ENCODE peak calls at places on chromosomes 3 and 15, in seven cellular contexts. One of them, this sample, is unnamed.

GRCh38 chr15:43769584-43770228 is 7.1 kb downstream of the ELL3 start:
- DNase-seq in EH: peak; percentile 73
- DNase-seq in T-helper 9 cell: peak; percentile 59
- DNase-seq in AG04449: no peak
- DNase-seq in astrocyte of the spinal cord: peak; percentile 58
- DNase-seq in activated naive CD4-positive, alpha-beta T cell treated with Interleukin-2 at 50 U/mL for 16 hours: peak; percentile 61
- DNase-seq in LoVo: peak; percentile 50
- DNase-seq in this sample: peak; percentile 66

GRCh38 chr3:186789554-186790260 is 6.3 kb downstream of the EIF4A2 start:
- DNase-seq in EH: no peak
- DNase-seq in T-helper 9 cell: no peak
- DNase-seq in AG04449: no peak
- DNase-seq in astrocyte of the spinal cord: peak; percentile 23
- DNase-seq in activated naive CD4-positive, alpha-beta T cell treated with Interleukin-2 at 50 U/mL for 16 hours: no peak
- DNase-seq in LoVo: peak; percentile 47
- DNase-seq in this sample: no peak

GRCh38 chr3:158718490-158719170 is 13.6 kb downstream of the RARRES1 start:
- DNase-seq in EH: peak; percentile 97
- DNase-seq in T-helper 9 cell: no peak
- DNase-seq in AG04449: peak; percentile 91
- DNase-seq in astrocyte of the spinal cord: peak; percentile 98
- DNase-seq in activated naive CD4-positive, alpha-beta T cell treated with Interleukin-2 at 50 U/mL for 16 hours: no peak
- DNase-seq in LoVo: peak; percentile 89
- DNase-seq in this sample: peak; percentile 97

GRCh38 chr15:85030301-85031049 is 48.8 kb downstream of the PDE8A start:
- DNase-seq in EH: peak; percentile 67
- DNase-seq in T-helper 9 cell: no peak
- DNase-seq in AG04449: no peak
- DNase-seq in astrocyte of the spinal cord: peak; percentile 56
- DNase-seq in activated naive CD4-positive, alpha-beta T cell treated with Interleukin-2 at 50 U/mL for 16 hours: no peak
- DNase-seq in LoVo: peak; percentile 58
- DNase-seq in this sample: peak; percentile 67

GRCh38 chr3:64668582-64669510 is 19.0 kb downstream of the ADAMTS9 start:
- DNase-seq in EH: no peak
- DNase-seq in T-helper 9 cell: no peak
- DNase-seq in AG04449: no peak
- DNase-seq in astrocyte of the spinal cord: no peak
- DNase-seq in activated naive CD4-positive, alpha-beta T cell treated with Interleukin-2 at 50 U/mL for 16 hours: no peak
- DNase-seq in LoVo: no peak
- DNase-seq in this sample: no peak

GRCh38 chr15:60704129-60704528 is 225.2 kb upstream of the ICE2 start:
- DNase-seq in EH: no peak
- DNase-seq in T-helper 9 cell: peak; percentile 43
- DNase-seq in AG04449: no peak
- DNase-seq in astrocyte of the spinal cord: no peak
- DNase-seq in activated naive CD4-positive, alpha-beta T cell treated with Interleukin-2 at 50 U/mL for 16 hours: peak; percentile 67
- DNase-seq in LoVo: no peak
- DNase-seq in this sample: no peak

GRCh38 chr15:100934735-100935134 is 15.6 kb downstream of the LRRK1 start:
- DNase-seq in EH: peak; percentile 16
- DNase-seq in T-helper 9 cell: no peak
- DNase-seq in AG04449: no peak
- DNase-seq in astrocyte of the spinal cord: no peak
- DNase-seq in activated naive CD4-positive, alpha-beta T cell treated with Interleukin-2 at 50 U/mL for 16 hours: no peak
- DNase-seq in LoVo: no peak
- DNase-seq in this sample: no peak

GRCh38 chr15:93467327-93467726 is 378.3 kb upstream of the RGMA start:
- DNase-seq in EH: no peak
- DNase-seq in T-helper 9 cell: no peak
- DNase-seq in AG04449: no peak
- DNase-seq in astrocyte of the spinal cord: no peak
- DNase-seq in activated naive CD4-positive, alpha-beta T cell treated with Interleukin-2 at 50 U/mL for 16 hours: no peak
- DNase-seq in LoVo: no peak
- DNase-seq in this sample: no peak

GRCh38 chr3:31755911-31756658 is 223.4 kb downstream of the STT3B start:
- DNase-seq in EH: no peak
- DNase-seq in T-helper 9 cell: no peak
- DNase-seq in AG04449: no peak
- DNase-seq in astrocyte of the spinal cord: no peak
- DNase-seq in activated naive CD4-positive, alpha-beta T cell treated with Interleukin-2 at 50 U/mL for 16 hours: peak; percentile 17
- DNase-seq in LoVo: no peak
- DNase-seq in this sample: no peak

GRCh38 chr15:69433831-69434230 is 18.8 kb upstream of the RPLP1 start:
- DNase-seq in EH: no peak
- DNase-seq in T-helper 9 cell: no peak
- DNase-seq in AG04449: no peak
- DNase-seq in astrocyte of the spinal cord: no peak
- DNase-seq in activated naive CD4-positive, alpha-beta T cell treated with Interleukin-2 at 50 U/mL for 16 hours: no peak
- DNase-seq in LoVo: no peak
- DNase-seq in this sample: no peak

GRCh38 chr3:150215616-150216015 is 192.5 kb upstream of the TSC22D2 start:
- DNase-seq in EH: peak; percentile 74
- DNase-seq in T-helper 9 cell: no peak
- DNase-seq in AG04449: no peak
- DNase-seq in astrocyte of the spinal cord: peak; percentile 50
- DNase-seq in activated naive CD4-positive, alpha-beta T cell treated with Interleukin-2 at 50 U/mL for 16 hours: no peak
- DNase-seq in LoVo: no peak
- DNase-seq in this sample: peak; percentile 61

GRCh38 chr3:58691997-58692396 is 25.4 kb upstream of the FAM3D start:
- DNase-seq in EH: peak; percentile 3
- DNase-seq in T-helper 9 cell: no peak
- DNase-seq in AG04449: no peak
- DNase-seq in astrocyte of the spinal cord: peak; percentile 41
- DNase-seq in activated naive CD4-positive, alpha-beta T cell treated with Interleukin-2 at 50 U/mL for 16 hours: no peak
- DNase-seq in LoVo: no peak
- DNase-seq in this sample: peak; percentile 12

GRCh38 chr15:60243769-60244168 is 154.0 kb downstream of the ANXA2 start:
- DNase-seq in EH: no peak
- DNase-seq in T-helper 9 cell: no peak
- DNase-seq in AG04449: no peak
- DNase-seq in astrocyte of the spinal cord: no peak
- DNase-seq in activated naive CD4-positive, alpha-beta T cell treated with Interleukin-2 at 50 U/mL for 16 hours: no peak
- DNase-seq in LoVo: no peak
- DNase-seq in this sample: no peak

GRCh38 chr3:114408763-114409162 is 114.9 kb downstream of the TIGIT start:
- DNase-seq in EH: peak; percentile 46
- DNase-seq in T-helper 9 cell: no peak
- DNase-seq in AG04449: no peak
- DNase-seq in astrocyte of the spinal cord: peak; percentile 25
- DNase-seq in activated naive CD4-positive, alpha-beta T cell treated with Interleukin-2 at 50 U/mL for 16 hours: no peak
- DNase-seq in LoVo: no peak
- DNase-seq in this sample: no peak

GRCh38 chr3:165903885-165904284 is 66.7 kb upstream of the BCHE start:
- DNase-seq in EH: no peak
- DNase-seq in T-helper 9 cell: no peak
- DNase-seq in AG04449: no peak
- DNase-seq in astrocyte of the spinal cord: no peak
- DNase-seq in activated naive CD4-positive, alpha-beta T cell treated with Interleukin-2 at 50 U/mL for 16 hours: no peak
- DNase-seq in LoVo: no peak
- DNase-seq in this sample: no peak

GRCh38 chr15:69610264-69610663 is 157.6 kb downstream of the RPLP1 start:
- DNase-seq in EH: no peak
- DNase-seq in T-helper 9 cell: no peak
- DNase-seq in AG04449: no peak
- DNase-seq in astrocyte of the spinal cord: no peak
- DNase-seq in activated naive CD4-positive, alpha-beta T cell treated with Interleukin-2 at 50 U/mL for 16 hours: no peak
- DNase-seq in LoVo: no peak
- DNase-seq in this sample: no peak

GRCh38 chr15:92130244-92130643 is 263.4 kb upstream of the ST8SIA2 start:
- DNase-seq in EH: no peak
- DNase-seq in T-helper 9 cell: no peak
- DNase-seq in AG04449: no peak
- DNase-seq in astrocyte of the spinal cord: no peak
- DNase-seq in activated naive CD4-positive, alpha-beta T cell treated with Interleukin-2 at 50 U/mL for 16 hours: no peak
- DNase-seq in LoVo: no peak
- DNase-seq in this sample: no peak

GRCh38 chr15:101122806-101123205 is 129.0 kb downstream of the CHSY1 start:
- DNase-seq in EH: no peak
- DNase-seq in T-helper 9 cell: no peak
- DNase-seq in AG04449: no peak
- DNase-seq in astrocyte of the spinal cord: no peak
- DNase-seq in activated naive CD4-positive, alpha-beta T cell treated with Interleukin-2 at 50 U/mL for 16 hours: no peak
- DNase-seq in LoVo: no peak
- DNase-seq in this sample: no peak

GRCh38 chr3:166190360-166190759 is 353.1 kb upstream of the BCHE start:
- DNase-seq in EH: no peak
- DNase-seq in T-helper 9 cell: no peak
- DNase-seq in AG04449: no peak
- DNase-seq in astrocyte of the spinal cord: peak; percentile 65
- DNase-seq in activated naive CD4-positive, alpha-beta T cell treated with Interleukin-2 at 50 U/mL for 16 hours: no peak
- DNase-seq in LoVo: no peak
- DNase-seq in this sample: no peak

This sample was measured in EL.